ENCODE peak calls at places on chromosomes 3 and 15, in ten cellular contexts. Q is HL-60; V is cortex of kidney; T is C1 segment of cervical spinal cord; S is EH; W is stimulated activated CD8-positive, alpha-beta memory T cell treated with anti-CD3 and anti-CD28 coated beads, Interleukin-4, amount 100 ng/mL, for 4 hours; J is osteocyte; Y is NCI-H1436; H is stromal cell of bone marrow; D is neuronal stem cell. A is an unnamed sample.
A peak's percentile ranks its signal among the peaks of the same experiment; 100 is the strongest.

GRCh38 chr15:31278056-31278445 is 48.6 kb upstream of the KLF13 start:
- DNase-seq in D (no peak), Y (no peak), H (no peak), V (no peak), T (no peak), J (peak; percentile 57), W (no peak), S (no peak), Q (no peak), A (no peak)

GRCh38 chr15:69082041-69082502 is 67.6 kb downstream of the NOX5 start:
- DNase-seq in J (no peak), Y (no peak), Q (no peak), D (no peak), S (peak; percentile 76), V (no peak), H (no peak), T (no peak), W (no peak), A (no peak)

GRCh38 chr15:25134546-25134945 is 179.8 kb downstream of the SNRPN start:
- DNase-seq in J (no peak), Q (no peak), S (no peak), H (no peak), D (no peak), T (no peak), V (no peak), Y (no peak), W (no peak), A (no peak)

GRCh38 chr3:197836244-197836643 is 45.2 kb downstream of the LRCH3 start:
- DNase-seq in J (no peak), T (no peak), W (no peak), V (no peak), D (no peak), H (no peak), Y (no peak), Q (no peak), S (no peak), A (no peak)

GRCh38 chr15:58748040-58748786 is 1.3 kb downstream of the ADAM10 start:
- DNase-seq in D (no peak), V (no peak), H (no peak), J (no peak), W (no peak), T (no peak), Q (no peak), S (no peak), Y (no peak), A (no peak)

GRCh38 chr3:114418724-114419543 is 125.1 kb downstream of the TIGIT start:
- DNase-seq in V (no peak), H (peak; percentile 66), W (no peak), S (peak; percentile 86), Q (peak; percentile 36), T (no peak), J (no peak), Y (peak; percentile 76), D (peak; percentile 39), A (peak; percentile 69)

GRCh38 chr15:42141795-42142667 is 14.4 kb downstream of the PLA2G4F start:
- DNase-seq in H (no peak), T (no peak), D (no peak), S (no peak), Q (no peak), V (no peak), W (no peak), Y (no peak), J (no peak), A (no peak)

GRCh38 chr3:182357928-182358327 is 435.4 kb upstream of the ATP11B start:
- DNase-seq in W (no peak), Q (no peak), D (no peak), Y (no peak), S (no peak), H (no peak), V (no peak), J (peak; percentile 85), T (no peak), A (no peak)

GRCh38 chr3:138941259-138941885 is 5.6 kb downstream of the FOXL2 start:
- DNase-seq in J (no peak), D (peak; percentile 59), W (no peak), V (no peak), Y (no peak), Q (no peak), S (peak; percentile 59), H (no peak), T (no peak), A (no peak)

GRCh38 chr15:43934480-43934879 is 107.7 kb downstream of the WDR76 start:
- DNase-seq in D (no peak), T (no peak), J (no peak), S (peak; percentile 76), H (no peak), V (no peak), Q (no peak), Y (no peak), W (no peak), A (no peak)

GRCh38 chr3:118637866-118638265 is 396.8 kb downstream of the IGSF11 start:
- DNase-seq in V (no peak), Q (no peak), D (no peak), Y (no peak), S (no peak), H (no peak), J (no peak), W (no peak), T (no peak), A (no peak)

GRCh38 chr3:55246016-55246415 is 241.1 kb downstream of the WNT5A start:
- DNase-seq in J (no peak), D (no peak), H (peak; percentile 20), W (no peak), V (no peak), T (no peak), Q (no peak), S (no peak), Y (no peak), A (no peak)

GRCh38 chr3:79380581-79380980 is 387.2 kb downstream of the ROBO1 start:
- DNase-seq in W (no peak), T (no peak), S (peak; percentile 9), Y (no peak), D (no peak), Q (no peak), J (no peak), H (no peak), V (no peak), A (no peak)

GRCh38 chr3:39191773-39192172 is 622 bp downstream of the XIRP1 start:
- DNase-seq in W (no peak), V (no peak), S (no peak), Y (no peak), D (no peak), T (no peak), H (no peak), Q (no peak), J (no peak), A (no peak)

GRCh38 chr15:72229076-72229946 is 1.7 kb downstream of the PKM start:
- DNase-seq in W (no peak), J (no peak), Q (peak; percentile 38), T (no peak), D (no peak), H (peak; percentile 89), Y (no peak), V (no peak), S (peak; percentile 41), A (no peak)

GRCh38 chr3:2711081-2711480 is 399.1 kb downstream of the IL5RA start:
- DNase-seq in H (no peak), V (no peak), W (no peak), S (no peak), T (no peak), D (no peak), Q (no peak), Y (no peak), J (no peak), A (no peak)

GRCh38 chr3:185717121-185717520 is 107.7 kb downstream of the IGF2BP2 start:
- DNase-seq in Q (peak; percentile 39), J (no peak), T (no peak), W (no peak), V (no peak), Y (no peak), D (no peak), S (peak; percentile 92), H (peak; percentile 66), A (no peak)

A was measured in NCI-H345.